ENCODE peak calls at places on chromosomes 16 and 17, in ten cellular contexts. One of them, this sample, is unnamed.

GRCh38 chr17:1031711-1032110 is 34.8 kb downstream of the TIMM22 start:
- DNase-seq in adipocyte: no peak
- DNase-seq in activated CD4-positive, alpha-beta T cell treated with anti-CD3 and anti-CD28 coated beads for 24 hours: no peak
- DNase-seq in NCI-H1930: no peak
- DNase-seq in astrocyte of the spinal cord: peak
- DNase-seq in amniotic epithelial cell: peak
- DNase-seq in C1 segment of cervical spinal cord: no peak
- DNase-seq in stimulated activated CD8-positive, alpha-beta memory T cell treated with anti-CD3 and anti-CD28 coated beads, Interleukin-15, amount 100 ng/mL, for 4 hours: no peak
- DNase-seq in NCI-H524: no peak
- DNase-seq in dorsolateral prefrontal cortex: peak
- DNase-seq in this sample: peak

GRCh38 chr16:79768594-79768993 is 168.1 kb upstream of the MAF start:
- DNase-seq in adipocyte: no peak
- DNase-seq in activated CD4-positive, alpha-beta T cell treated with anti-CD3 and anti-CD28 coated beads for 24 hours: no peak
- DNase-seq in NCI-H1930: no peak
- DNase-seq in astrocyte of the spinal cord: no peak
- DNase-seq in amniotic epithelial cell: no peak
- DNase-seq in C1 segment of cervical spinal cord: no peak
- DNase-seq in stimulated activated CD8-positive, alpha-beta memory T cell treated with anti-CD3 and anti-CD28 coated beads, Interleukin-15, amount 100 ng/mL, for 4 hours: no peak
- DNase-seq in NCI-H524: no peak
- DNase-seq in dorsolateral prefrontal cortex: peak
- DNase-seq in this sample: no peak

GRCh38 chr17:19955099-19955498 is 22.5 kb downstream of the AKAP10 start:
- DNase-seq in adipocyte: no peak
- DNase-seq in activated CD4-positive, alpha-beta T cell treated with anti-CD3 and anti-CD28 coated beads for 24 hours: no peak
- DNase-seq in NCI-H1930: no peak
- DNase-seq in astrocyte of the spinal cord: no peak
- DNase-seq in amniotic epithelial cell: no peak
- DNase-seq in C1 segment of cervical spinal cord: no peak
- DNase-seq in stimulated activated CD8-positive, alpha-beta memory T cell treated with anti-CD3 and anti-CD28 coated beads, Interleukin-15, amount 100 ng/mL, for 4 hours: no peak
- DNase-seq in NCI-H524: no peak
- DNase-seq in dorsolateral prefrontal cortex: no peak
- DNase-seq in this sample: no peak

GRCh38 chr17:41695954-41696720 is 7.5 kb downstream of the EIF1 start:
- DNase-seq in adipocyte: peak
- DNase-seq in activated CD4-positive, alpha-beta T cell treated with anti-CD3 and anti-CD28 coated beads for 24 hours: peak
- DNase-seq in NCI-H1930: peak
- DNase-seq in astrocyte of the spinal cord: peak
- DNase-seq in amniotic epithelial cell: peak
- DNase-seq in C1 segment of cervical spinal cord: no peak
- DNase-seq in stimulated activated CD8-positive, alpha-beta memory T cell treated with anti-CD3 and anti-CD28 coated beads, Interleukin-15, amount 100 ng/mL, for 4 hours: peak
- DNase-seq in NCI-H524: peak
- DNase-seq in dorsolateral prefrontal cortex: no peak
- DNase-seq in this sample: no peak

GRCh38 chr17:72945468-72945867 is 147.0 kb downstream of the SLC39A11 start:
- DNase-seq in adipocyte: no peak
- DNase-seq in activated CD4-positive, alpha-beta T cell treated with anti-CD3 and anti-CD28 coated beads for 24 hours: no peak
- DNase-seq in NCI-H1930: no peak
- DNase-seq in astrocyte of the spinal cord: no peak
- DNase-seq in amniotic epithelial cell: no peak
- DNase-seq in C1 segment of cervical spinal cord: no peak
- DNase-seq in stimulated activated CD8-positive, alpha-beta memory T cell treated with anti-CD3 and anti-CD28 coated beads, Interleukin-15, amount 100 ng/mL, for 4 hours: no peak
- DNase-seq in NCI-H524: peak
- DNase-seq in dorsolateral prefrontal cortex: no peak
- DNase-seq in this sample: no peak

GRCh38 chr17:73030995-73031394 is 61.5 kb downstream of the SLC39A11 start:
- DNase-seq in adipocyte: no peak
- DNase-seq in activated CD4-positive, alpha-beta T cell treated with anti-CD3 and anti-CD28 coated beads for 24 hours: no peak
- DNase-seq in NCI-H1930: no peak
- DNase-seq in astrocyte of the spinal cord: no peak
- DNase-seq in amniotic epithelial cell: no peak
- DNase-seq in C1 segment of cervical spinal cord: no peak
- DNase-seq in stimulated activated CD8-positive, alpha-beta memory T cell treated with anti-CD3 and anti-CD28 coated beads, Interleukin-15, amount 100 ng/mL, for 4 hours: no peak
- DNase-seq in NCI-H524: peak
- DNase-seq in dorsolateral prefrontal cortex: no peak
- DNase-seq in this sample: no peak

GRCh38 chr17:55237268-55237667 is 27.5 kb upstream of the HLF start:
- DNase-seq in adipocyte: peak
- DNase-seq in activated CD4-positive, alpha-beta T cell treated with anti-CD3 and anti-CD28 coated beads for 24 hours: no peak
- DNase-seq in NCI-H1930: no peak
- DNase-seq in astrocyte of the spinal cord: peak
- DNase-seq in amniotic epithelial cell: no peak
- DNase-seq in C1 segment of cervical spinal cord: no peak
- DNase-seq in stimulated activated CD8-positive, alpha-beta memory T cell treated with anti-CD3 and anti-CD28 coated beads, Interleukin-15, amount 100 ng/mL, for 4 hours: no peak
- DNase-seq in NCI-H524: no peak
- DNase-seq in dorsolateral prefrontal cortex: no peak
- DNase-seq in this sample: no peak

GRCh38 chr17:3890082-3890892 is 2.6 kb downstream of the CAMKK1 start:
- DNase-seq in adipocyte: peak
- DNase-seq in activated CD4-positive, alpha-beta T cell treated with anti-CD3 and anti-CD28 coated beads for 24 hours: no peak
- DNase-seq in NCI-H1930: no peak
- DNase-seq in astrocyte of the spinal cord: peak
- DNase-seq in amniotic epithelial cell: peak
- DNase-seq in C1 segment of cervical spinal cord: no peak
- DNase-seq in stimulated activated CD8-positive, alpha-beta memory T cell treated with anti-CD3 and anti-CD28 coated beads, Interleukin-15, amount 100 ng/mL, for 4 hours: no peak
- DNase-seq in NCI-H524: peak
- DNase-seq in dorsolateral prefrontal cortex: peak
- DNase-seq in this sample: no peak

GRCh38 chr17:62085511-62086408 is 20.7 kb upstream of the MED13 start:
- DNase-seq in adipocyte: peak
- DNase-seq in activated CD4-positive, alpha-beta T cell treated with anti-CD3 and anti-CD28 coated beads for 24 hours: no peak
- DNase-seq in NCI-H1930: no peak
- DNase-seq in astrocyte of the spinal cord: peak
- DNase-seq in amniotic epithelial cell: peak
- DNase-seq in C1 segment of cervical spinal cord: no peak
- DNase-seq in stimulated activated CD8-positive, alpha-beta memory T cell treated with anti-CD3 and anti-CD28 coated beads, Interleukin-15, amount 100 ng/mL, for 4 hours: no peak
- DNase-seq in NCI-H524: peak
- DNase-seq in dorsolateral prefrontal cortex: no peak
- DNase-seq in this sample: no peak

GRCh38 chr17:42459256-42459982 is 741 bp downstream of the ATP6V0A1 start:
- DNase-seq in adipocyte: peak
- DNase-seq in activated CD4-positive, alpha-beta T cell treated with anti-CD3 and anti-CD28 coated beads for 24 hours: peak
- DNase-seq in NCI-H1930: no peak
- DNase-seq in astrocyte of the spinal cord: peak
- DNase-seq in amniotic epithelial cell: peak
- DNase-seq in C1 segment of cervical spinal cord: no peak
- DNase-seq in stimulated activated CD8-positive, alpha-beta memory T cell treated with anti-CD3 and anti-CD28 coated beads, Interleukin-15, amount 100 ng/mL, for 4 hours: no peak
- DNase-seq in NCI-H524: peak
- DNase-seq in dorsolateral prefrontal cortex: peak
- DNase-seq in this sample: peak

GRCh38 chr16:87426423-87427215 is 34.5 kb downstream of the MAP1LC3B start:
- DNase-seq in adipocyte: no peak
- DNase-seq in activated CD4-positive, alpha-beta T cell treated with anti-CD3 and anti-CD28 coated beads for 24 hours: no peak
- DNase-seq in NCI-H1930: no peak
- DNase-seq in astrocyte of the spinal cord: no peak
- DNase-seq in amniotic epithelial cell: no peak
- DNase-seq in C1 segment of cervical spinal cord: no peak
- DNase-seq in stimulated activated CD8-positive, alpha-beta memory T cell treated with anti-CD3 and anti-CD28 coated beads, Interleukin-15, amount 100 ng/mL, for 4 hours: no peak
- DNase-seq in NCI-H524: no peak
- DNase-seq in dorsolateral prefrontal cortex: no peak
- DNase-seq in this sample: peak

GRCh38 chr17:10251212-10251948 is 53.0 kb upstream of the GAS7 start:
- DNase-seq in adipocyte: no peak
- DNase-seq in activated CD4-positive, alpha-beta T cell treated with anti-CD3 and anti-CD28 coated beads for 24 hours: no peak
- DNase-seq in NCI-H1930: no peak
- DNase-seq in astrocyte of the spinal cord: no peak
- DNase-seq in amniotic epithelial cell: no peak
- DNase-seq in C1 segment of cervical spinal cord: no peak
- DNase-seq in stimulated activated CD8-positive, alpha-beta memory T cell treated with anti-CD3 and anti-CD28 coated beads, Interleukin-15, amount 100 ng/mL, for 4 hours: no peak
- DNase-seq in NCI-H524: no peak
- DNase-seq in dorsolateral prefrontal cortex: no peak
- DNase-seq in this sample: no peak

GRCh38 chr17:81044764-81045589 is 10.0 kb downstream of the BAIAP2 start:
- DNase-seq in adipocyte: peak
- DNase-seq in activated CD4-positive, alpha-beta T cell treated with anti-CD3 and anti-CD28 coated beads for 24 hours: no peak
- DNase-seq in NCI-H1930: no peak
- DNase-seq in astrocyte of the spinal cord: peak
- DNase-seq in amniotic epithelial cell: no peak
- DNase-seq in C1 segment of cervical spinal cord: peak
- DNase-seq in stimulated activated CD8-positive, alpha-beta memory T cell treated with anti-CD3 and anti-CD28 coated beads, Interleukin-15, amount 100 ng/mL, for 4 hours: no peak
- DNase-seq in NCI-H524: peak
- DNase-seq in dorsolateral prefrontal cortex: no peak
- DNase-seq in this sample: peak

GRCh38 chr16:19851476-19851875 is 33.2 kb downstream of the GPRC5B start:
- DNase-seq in adipocyte: no peak
- DNase-seq in activated CD4-positive, alpha-beta T cell treated with anti-CD3 and anti-CD28 coated beads for 24 hours: no peak
- DNase-seq in NCI-H1930: no peak
- DNase-seq in astrocyte of the spinal cord: no peak
- DNase-seq in amniotic epithelial cell: no peak
- DNase-seq in C1 segment of cervical spinal cord: peak
- DNase-seq in stimulated activated CD8-positive, alpha-beta memory T cell treated with anti-CD3 and anti-CD28 coated beads, Interleukin-15, amount 100 ng/mL, for 4 hours: no peak
- DNase-seq in NCI-H524: no peak
- DNase-seq in dorsolateral prefrontal cortex: peak
- DNase-seq in this sample: no peak

GRCh38 chr17:5000237-5000639 is 2.5 kb downstream of the KIF1C start:
- DNase-seq in adipocyte: peak
- DNase-seq in activated CD4-positive, alpha-beta T cell treated with anti-CD3 and anti-CD28 coated beads for 24 hours: no peak
- DNase-seq in NCI-H1930: no peak
- DNase-seq in astrocyte of the spinal cord: no peak
- DNase-seq in amniotic epithelial cell: no peak
- DNase-seq in C1 segment of cervical spinal cord: no peak
- DNase-seq in stimulated activated CD8-positive, alpha-beta memory T cell treated with anti-CD3 and anti-CD28 coated beads, Interleukin-15, amount 100 ng/mL, for 4 hours: no peak
- DNase-seq in NCI-H524: no peak
- DNase-seq in dorsolateral prefrontal cortex: no peak
- DNase-seq in this sample: peak

GRCh38 chr17:45575126-45575885 is 84.8 kb upstream of the PLEKHM1 start:
- DNase-seq in adipocyte: no peak
- DNase-seq in activated CD4-positive, alpha-beta T cell treated with anti-CD3 and anti-CD28 coated beads for 24 hours: no peak
- DNase-seq in NCI-H1930: no peak
- DNase-seq in astrocyte of the spinal cord: no peak
- DNase-seq in amniotic epithelial cell: no peak
- DNase-seq in C1 segment of cervical spinal cord: no peak
- DNase-seq in stimulated activated CD8-positive, alpha-beta memory T cell treated with anti-CD3 and anti-CD28 coated beads, Interleukin-15, amount 100 ng/mL, for 4 hours: no peak
- DNase-seq in NCI-H524: no peak
- DNase-seq in dorsolateral prefrontal cortex: no peak
- DNase-seq in this sample: no peak

GRCh38 chr16:4601317-4602186 is 13.1 kb downstream of the UBALD1 start:
- DNase-seq in adipocyte: no peak
- DNase-seq in activated CD4-positive, alpha-beta T cell treated with anti-CD3 and anti-CD28 coated beads for 24 hours: no peak
- DNase-seq in NCI-H1930: no peak
- DNase-seq in astrocyte of the spinal cord: no peak
- DNase-seq in amniotic epithelial cell: no peak
- DNase-seq in C1 segment of cervical spinal cord: no peak
- DNase-seq in stimulated activated CD8-positive, alpha-beta memory T cell treated with anti-CD3 and anti-CD28 coated beads, Interleukin-15, amount 100 ng/mL, for 4 hours: no peak
- DNase-seq in NCI-H524: no peak
- DNase-seq in dorsolateral prefrontal cortex: no peak
- DNase-seq in this sample: no peak

GRCh38 chr16:85615014-85615851 is 2.1 kb downstream of the GSE1 start:
- DNase-seq in adipocyte: no peak
- DNase-seq in activated CD4-positive, alpha-beta T cell treated with anti-CD3 and anti-CD28 coated beads for 24 hours: no peak
- DNase-seq in NCI-H1930: no peak
- DNase-seq in astrocyte of the spinal cord: no peak
- DNase-seq in amniotic epithelial cell: peak
- DNase-seq in C1 segment of cervical spinal cord: no peak
- DNase-seq in stimulated activated CD8-positive, alpha-beta memory T cell treated with anti-CD3 and anti-CD28 coated beads, Interleukin-15, amount 100 ng/mL, for 4 hours: peak
- DNase-seq in NCI-H524: peak
- DNase-seq in dorsolateral prefrontal cortex: peak
- DNase-seq in this sample: no peak

GRCh38 chr17:15463363-15463762 is 4.1 kb downstream of the CDRT4 start:
- DNase-seq in adipocyte: peak
- DNase-seq in activated CD4-positive, alpha-beta T cell treated with anti-CD3 and anti-CD28 coated beads for 24 hours: no peak
- DNase-seq in NCI-H1930: no peak
- DNase-seq in astrocyte of the spinal cord: peak
- DNase-seq in amniotic epithelial cell: peak
- DNase-seq in C1 segment of cervical spinal cord: no peak
- DNase-seq in stimulated activated CD8-positive, alpha-beta memory T cell treated with anti-CD3 and anti-CD28 coated beads, Interleukin-15, amount 100 ng/mL, for 4 hours: no peak
- DNase-seq in NCI-H524: no peak
- DNase-seq in dorsolateral prefrontal cortex: no peak
- DNase-seq in this sample: no peak

GRCh38 chr17:80951121-80952090 is 40.2 kb upstream of the CHMP6 start:
- DNase-seq in adipocyte: no peak
- DNase-seq in activated CD4-positive, alpha-beta T cell treated with anti-CD3 and anti-CD28 coated beads for 24 hours: no peak
- DNase-seq in NCI-H1930: no peak
- DNase-seq in astrocyte of the spinal cord: no peak
- DNase-seq in amniotic epithelial cell: no peak
- DNase-seq in C1 segment of cervical spinal cord: no peak
- DNase-seq in stimulated activated CD8-positive, alpha-beta memory T cell treated with anti-CD3 and anti-CD28 coated beads, Interleukin-15, amount 100 ng/mL, for 4 hours: no peak
- DNase-seq in NCI-H524: no peak
- DNase-seq in dorsolateral prefrontal cortex: peak
- DNase-seq in this sample: peak

GRCh38 chr17:4998027-4998665 is 396 bp downstream of the KIF1C start:
- DNase-seq in adipocyte: no peak
- DNase-seq in activated CD4-positive, alpha-beta T cell treated with anti-CD3 and anti-CD28 coated beads for 24 hours: no peak
- DNase-seq in NCI-H1930: no peak
- DNase-seq in astrocyte of the spinal cord: peak
- DNase-seq in amniotic epithelial cell: no peak
- DNase-seq in C1 segment of cervical spinal cord: peak
- DNase-seq in stimulated activated CD8-positive, alpha-beta memory T cell treated with anti-CD3 and anti-CD28 coated beads, Interleukin-15, amount 100 ng/mL, for 4 hours: no peak
- DNase-seq in NCI-H524: peak
- DNase-seq in dorsolateral prefrontal cortex: no peak
- DNase-seq in this sample: peak

GRCh38 chr17:57672971-57673370 is 72.1 kb downstream of the CCDC182 start:
- DNase-seq in adipocyte: no peak
- DNase-seq in activated CD4-positive, alpha-beta T cell treated with anti-CD3 and anti-CD28 coated beads for 24 hours: no peak
- DNase-seq in NCI-H1930: no peak
- DNase-seq in astrocyte of the spinal cord: no peak
- DNase-seq in amniotic epithelial cell: no peak
- DNase-seq in C1 segment of cervical spinal cord: no peak
- DNase-seq in stimulated activated CD8-positive, alpha-beta memory T cell treated with anti-CD3 and anti-CD28 coated beads, Interleukin-15, amount 100 ng/mL, for 4 hours: no peak
- DNase-seq in NCI-H524: no peak
- DNase-seq in dorsolateral prefrontal cortex: no peak
- DNase-seq in this sample: no peak

GRCh38 chr17:51640108-51640622 is 379.8 kb downstream of the UTP18 start:
- DNase-seq in adipocyte: no peak
- DNase-seq in activated CD4-positive, alpha-beta T cell treated with anti-CD3 and anti-CD28 coated beads for 24 hours: no peak
- DNase-seq in NCI-H1930: no peak
- DNase-seq in astrocyte of the spinal cord: no peak
- DNase-seq in amniotic epithelial cell: no peak
- DNase-seq in C1 segment of cervical spinal cord: no peak
- DNase-seq in stimulated activated CD8-positive, alpha-beta memory T cell treated with anti-CD3 and anti-CD28 coated beads, Interleukin-15, amount 100 ng/mL, for 4 hours: no peak
- DNase-seq in NCI-H524: peak
- DNase-seq in dorsolateral prefrontal cortex: no peak
- DNase-seq in this sample: no peak

GRCh38 chr16:66099261-66099660 is 267.2 kb upstream of the CDH5 start:
- DNase-seq in adipocyte: no peak
- DNase-seq in activated CD4-positive, alpha-beta T cell treated with anti-CD3 and anti-CD28 coated beads for 24 hours: no peak
- DNase-seq in NCI-H1930: no peak
- DNase-seq in astrocyte of the spinal cord: no peak
- DNase-seq in amniotic epithelial cell: no peak
- DNase-seq in C1 segment of cervical spinal cord: no peak
- DNase-seq in stimulated activated CD8-positive, alpha-beta memory T cell treated with anti-CD3 and anti-CD28 coated beads, Interleukin-15, amount 100 ng/mL, for 4 hours: no peak
- DNase-seq in NCI-H524: peak
- DNase-seq in dorsolateral prefrontal cortex: no peak
- DNase-seq in this sample: no peak

GRCh38 chr17:48593126-48593829 is at the start of gene HOXB5:
- DNase-seq in adipocyte: no peak
- DNase-seq in activated CD4-positive, alpha-beta T cell treated with anti-CD3 and anti-CD28 coated beads for 24 hours: no peak
- DNase-seq in NCI-H1930: no peak
- DNase-seq in astrocyte of the spinal cord: no peak
- DNase-seq in amniotic epithelial cell: no peak
- DNase-seq in C1 segment of cervical spinal cord: no peak
- DNase-seq in stimulated activated CD8-positive, alpha-beta memory T cell treated with anti-CD3 and anti-CD28 coated beads, Interleukin-15, amount 100 ng/mL, for 4 hours: no peak
- DNase-seq in NCI-H524: peak
- DNase-seq in dorsolateral prefrontal cortex: no peak
- DNase-seq in this sample: no peak

GRCh38 chr17:18027280-18027679 is 11.7 kb downstream of the ATPAF2 start:
- DNase-seq in adipocyte: no peak
- DNase-seq in activated CD4-positive, alpha-beta T cell treated with anti-CD3 and anti-CD28 coated beads for 24 hours: no peak
- DNase-seq in NCI-H1930: no peak
- DNase-seq in astrocyte of the spinal cord: no peak
- DNase-seq in amniotic epithelial cell: no peak
- DNase-seq in C1 segment of cervical spinal cord: no peak
- DNase-seq in stimulated activated CD8-positive, alpha-beta memory T cell treated with anti-CD3 and anti-CD28 coated beads, Interleukin-15, amount 100 ng/mL, for 4 hours: no peak
- DNase-seq in NCI-H524: no peak
- DNase-seq in dorsolateral prefrontal cortex: no peak
- DNase-seq in this sample: no peak

GRCh38 chr16:65832269-65832668 is 534.2 kb upstream of the CDH5 start:
- DNase-seq in adipocyte: no peak
- DNase-seq in activated CD4-positive, alpha-beta T cell treated with anti-CD3 and anti-CD28 coated beads for 24 hours: no peak
- DNase-seq in NCI-H1930: no peak
- DNase-seq in astrocyte of the spinal cord: no peak
- DNase-seq in amniotic epithelial cell: no peak
- DNase-seq in C1 segment of cervical spinal cord: no peak
- DNase-seq in stimulated activated CD8-positive, alpha-beta memory T cell treated with anti-CD3 and anti-CD28 coated beads, Interleukin-15, amount 100 ng/mL, for 4 hours: no peak
- DNase-seq in NCI-H524: no peak
- DNase-seq in dorsolateral prefrontal cortex: no peak
- DNase-seq in this sample: no peak

GRCh38 chr17:910503-911194 is 68.9 kb downstream of the NXN start:
- DNase-seq in adipocyte: peak
- DNase-seq in activated CD4-positive, alpha-beta T cell treated with anti-CD3 and anti-CD28 coated beads for 24 hours: no peak
- DNase-seq in NCI-H1930: no peak
- DNase-seq in astrocyte of the spinal cord: no peak
- DNase-seq in amniotic epithelial cell: no peak
- DNase-seq in C1 segment of cervical spinal cord: no peak
- DNase-seq in stimulated activated CD8-positive, alpha-beta memory T cell treated with anti-CD3 and anti-CD28 coated beads, Interleukin-15, amount 100 ng/mL, for 4 hours: no peak
- DNase-seq in NCI-H524: no peak
- DNase-seq in dorsolateral prefrontal cortex: no peak
- DNase-seq in this sample: no peak

This sample was measured in Right ventricle myocardium inferior.